ENCODE peak calls at places on chromosomes 5 and 9, in five cellular contexts. K is endothelial cell of umbilical vein, P is GM23248, A is neural progenitor cell, O is left ventricle myocardium inferior. J is an unnamed sample. For H3K4me1, the result is how much of the 10 kb centered on the place peaks cover.

GRCh38 chr5:132013006-132013689 is 1.7 kb upstream of the ACSL6 start:
- DNase-seq in K (no peak), A (no peak), P (no peak), O (no peak), J (no peak)

GRCh38 chr5:81140461-81140860 is 92.7 kb upstream of the CKMT2 start:
- DNase-seq in O (no peak), P (no peak), K (no peak), A (no peak), J (no peak)

GRCh38 chr5:64516216-64516615 is 10.4 kb downstream of the RGS7BP start:
- DNase-seq in K (no peak), P (no peak), O (no peak), A (no peak), J (no peak)

GRCh38 chr9:109315889-109316640 is 4.8 kb downstream of the EPB41L4B start:
- DNase-seq in A (peak), P (peak), O (peak), K (no peak), J (no peak)

GRCh38 chr5:154236-154635 is 37.1 kb upstream of the LRRC14B start:
- DNase-seq in K (peak), A (peak), O (no peak), P (peak), J (no peak)

GRCh38 chr5:159022178-159022556 is 77.5 kb downstream of the EBF1 start:
- DNase-seq in K (no peak), A (peak), P (peak), O (peak), J (peak)

GRCh38 chr9:89481161-89481915 is 16.6 kb downstream of the SEMA4D start:
- DNase-seq in O (no peak), P (no peak), A (no peak), K (no peak), J (no peak)

GRCh38 chr5:110752953-110753352 is 14.1 kb downstream of the SLC25A46 start:
- DNase-seq in K (no peak), A (no peak), P (no peak), O (no peak), J (no peak)

GRCh38 chr5:23235246-23235645 is 272.2 kb upstream of the PRDM9 start:
- DNase-seq in A (no peak), P (no peak), O (no peak), K (no peak), J (no peak)

GRCh38 chr9:90842378-90842777 is 40.8 kb downstream of the SYK start:
- DNase-seq in P (no peak), A (no peak), K (no peak), O (no peak), J (no peak)
- H3K4me1 ChIP-seq in P (under half), A (under half), K (under half), O (under half), J (under half)

GRCh38 chr5:142981475-142981874 is 211.3 kb downstream of the ARHGAP26 start:
- DNase-seq in A (peak), K (peak), P (peak), O (no peak), J (no peak)

GRCh38 chr5:142978252-142978651 is 208.1 kb downstream of the ARHGAP26 start:
- DNase-seq in K (no peak), P (no peak), O (no peak), A (no peak), J (no peak)

GRCh38 chr5:142978726-142979125 is 208.5 kb downstream of the ARHGAP26 start:
- DNase-seq in O (no peak), P (peak), K (peak), A (no peak), J (no peak)

GRCh38 chr5:142977363-142978051 is 207.3 kb downstream of the ARHGAP26 start:
- DNase-seq in O (no peak), K (peak), A (no peak), P (peak), J (no peak)

DNA sequence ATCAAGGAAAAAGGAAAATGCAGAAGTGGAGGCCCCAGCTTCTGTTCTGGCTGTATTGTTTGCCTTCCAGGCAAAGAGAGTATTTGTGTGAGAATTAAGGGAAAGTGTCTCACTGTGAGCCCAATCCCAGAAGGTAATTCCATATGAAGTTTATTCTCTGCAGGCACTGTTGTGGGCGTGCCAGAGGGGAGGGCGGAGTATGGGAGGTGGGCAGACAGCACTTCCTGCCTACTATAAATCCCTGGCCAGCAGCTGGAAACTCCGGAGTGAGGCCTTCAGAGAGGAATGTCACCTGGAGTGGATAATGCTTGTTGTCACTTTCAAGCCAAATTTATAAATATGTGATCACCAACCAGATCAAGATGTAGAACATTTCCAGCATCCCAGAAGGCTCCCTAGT is 209.5 kb downstream of the ARHGAP26 start:
- DNase-seq in A (no peak), P (no peak), K (no peak), O (no peak), J (no peak)
- H3K4me1 ChIP-seq in A (under half), P (under half), K (half or more), O (half or more), J (under half)

GRCh38 chr5:142017832-142018427 is 5.1 kb upstream of the GNPDA1 start:
- DNase-seq in O (no peak), A (no peak), P (no peak), K (no peak), J (no peak)

GRCh38 chr5:142015781-142016533 is 3.1 kb upstream of the GNPDA1 start:
- DNase-seq in O (no peak), P (peak), A (no peak), K (peak), J (no peak)

GRCh38 chr5:142014911-142015584 is 2.2 kb upstream of the GNPDA1 start:
- DNase-seq in P (peak), K (peak), O (no peak), A (peak), J (peak)

GRCh38 chr5:142013734-142014495 is 1.1 kb upstream of the GNPDA1 start:
- DNase-seq in A (no peak), P (peak), K (peak), O (peak), J (peak)

DNA sequence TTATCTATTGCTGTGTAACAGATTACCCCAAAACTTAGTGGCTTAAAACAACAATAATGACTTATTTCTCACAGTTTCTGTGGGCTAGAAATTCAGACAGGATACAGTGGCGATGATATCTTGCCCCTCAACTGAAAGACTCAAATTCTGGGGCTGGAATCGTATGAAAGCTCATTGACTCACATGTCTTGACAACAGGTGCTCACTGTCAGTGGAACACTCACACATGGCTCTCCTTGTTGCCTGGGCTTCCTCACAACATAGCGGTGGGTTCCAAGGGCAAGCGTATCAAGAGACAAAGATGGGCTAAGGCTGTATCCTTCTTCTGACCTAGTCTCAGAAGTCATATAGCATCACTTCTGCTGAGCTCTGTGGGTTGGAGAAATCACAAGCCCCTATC is 3.7 kb upstream of the GNPDA1 start:
- DNase-seq in A (no peak), K (peak), O (no peak), P (no peak), J (no peak)
- H3K4me1 ChIP-seq in A (under half), K (under half), O (under half), P (under half), J (under half)

GRCh38 chr5:39058984-39059565 is 15.1 kb downstream of the RICTOR start:
- DNase-seq in P (no peak), O (no peak), A (no peak), K (no peak), J (no peak)

GRCh38 chr5:39062530-39062929 is 11.7 kb downstream of the RICTOR start:
- DNase-seq in A (no peak), P (no peak), O (no peak), K (no peak), J (no peak)

GRCh38 chr5:39064450-39064849 is 9.7 kb downstream of the RICTOR start:
- DNase-seq in O (no peak), P (no peak), K (no peak), A (no peak), J (no peak)

GRCh38 chr5:39062104-39062503 is 12.1 kb downstream of the RICTOR start:
- DNase-seq in P (no peak), K (no peak), A (no peak), O (no peak), J (no peak)

GRCh38 chr5:39063037-39063436 is 11.2 kb downstream of the RICTOR start:
- DNase-seq in O (no peak), K (no peak), A (no peak), P (peak), J (no peak)
- H3K4me1 ChIP-seq in O (half or more), K (under half), A (under half), P (under half), J (under half)

GRCh38 chr9:95036676-95037075 is 280.8 kb downstream of the FANCC start:
- DNase-seq in P (no peak), A (no peak), K (no peak), O (no peak), J (no peak)

GRCh38 chr9:95037789-95038521 is 279.6 kb downstream of the FANCC start:
- DNase-seq in P (peak), K (no peak), A (no peak), O (no peak), J (no peak)

GRCh38 chr9:95043826-95044225 is 273.7 kb downstream of the FANCC start:
- DNase-seq in O (no peak), P (no peak), K (no peak), A (no peak), J (no peak)

GRCh38 chr9:95038666-95039065 is 278.8 kb downstream of the FANCC start:
- DNase-seq in P (no peak), O (no peak), K (no peak), A (no peak), J (no peak)

GRCh38 chr9:95040106-95040505 is 277.4 kb downstream of the FANCC start:
- DNase-seq in K (no peak), O (no peak), A (no peak), P (no peak), J (no peak)
- H3K4me1 ChIP-seq in K (under half), O (half or more), A (under half), P (under half), J (under half)

GRCh38 chr5:143397302-143398052 is 6.0 kb downstream of the NR3C1 start:
- DNase-seq in K (peak), P (no peak), A (no peak), O (no peak), J (no peak)
- H3K4me1 ChIP-seq in K (half or more), P (under half), A (under half), O (half or more), J (under half)

DNA sequence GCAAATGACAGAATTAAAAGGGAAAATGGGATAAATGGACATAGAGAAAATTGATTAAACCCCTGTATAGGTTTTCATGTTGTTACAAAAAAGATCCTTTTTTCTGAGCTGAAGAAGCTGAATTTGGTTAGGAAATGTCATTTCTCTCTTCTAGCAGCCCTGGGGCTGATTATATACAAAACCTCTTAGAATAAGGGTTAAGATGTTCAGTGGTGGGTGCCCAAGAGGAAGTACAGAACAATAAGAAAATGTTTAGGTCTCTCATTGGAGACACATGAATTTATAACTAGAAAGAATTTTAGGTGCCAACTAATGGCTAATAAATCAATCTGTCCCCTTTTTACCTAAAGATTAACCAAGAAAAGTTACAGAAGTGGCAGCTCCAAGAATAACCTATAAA is 14.2 kb downstream of the ABHD17B start:
- DNase-seq in P (no peak), K (no peak), O (no peak), A (no peak), J (no peak)
- H3K4me1 ChIP-seq in P (under half), K (under half), O (half or more), A (under half), J (under half)

GRCh38 chr5:122180146-122180712 is 50.9 kb downstream of the ZNF474 start:
- DNase-seq in A (no peak), P (no peak), O (no peak), K (no peak), J (no peak)
- H3K4me1 ChIP-seq in A (under half), P (half or more), O (under half), K (under half), J (under half)

DNA sequence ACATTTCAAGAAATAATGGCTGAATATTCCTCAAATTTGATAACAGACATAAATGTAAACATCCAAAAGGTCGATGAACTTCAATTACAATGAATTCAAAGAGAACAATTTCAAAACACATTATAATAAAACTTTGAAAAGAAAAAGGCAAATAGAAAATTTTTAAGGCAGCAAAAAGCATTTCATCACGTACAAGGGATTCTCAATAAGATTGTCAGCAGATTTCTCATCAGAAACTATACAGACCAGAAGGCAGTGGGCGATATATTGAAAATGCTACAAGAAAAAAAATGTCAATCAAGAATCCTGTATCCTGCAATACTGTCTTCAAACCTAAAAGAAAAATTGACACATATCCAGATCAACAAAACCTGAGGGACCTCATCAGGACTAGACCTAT is 62.0 kb downstream of the EDIL3 start:
- DNase-seq in P (no peak), O (no peak), K (no peak), A (no peak), J (no peak)
- H3K4me1 ChIP-seq in P (under half), O (under half), K (under half), A (under half), J (under half)

GRCh38 chr9:129752915-129753724 is at the start of gene PTGES:
- DNase-seq in O (peak), A (peak), P (peak), K (peak), J (peak)
- H3K4me1 ChIP-seq in O (under half), A (under half), P (under half), K (under half), J (under half)

J was measured in uterus.